ENCODE peak calls at places on chromosomes 4 and X, in four cellular contexts. M is epithelial cell of esophagus, N is A549, S is type B pancreatic cell. O is an unnamed sample.

GRCh38 chr4:127748957-127749356 is 18.8 kb downstream of the SLC25A31 start:
- DNase-seq in S (no peak), M (no peak), N (no peak), O (no peak)

GRCh38 chrX:128818690-128819089 is 704.6 kb downstream of the SMARCA1 start:
- DNase-seq in S (no peak), M (no peak), N (no peak), O (no peak)

GRCh38 chr4:123234966-123235365 is 161.6 kb upstream of the SPRY1 start:
- DNase-seq in N (no peak), M (no peak), S (no peak), O (no peak)

GRCh38 chr4:110485452-110485851 is 9.5 kb downstream of the ENPEP start:
- DNase-seq in S (no peak), M (no peak), N (no peak), O (no peak)

GRCh38 chr4:77146426-77147399 is 10.3 kb upstream of the CCNG2 start:
- DNase-seq in N (peak), M (peak), S (no peak), O (no peak)

GRCh38 chr4:165398570-165398969 is 19.8 kb downstream of the CPE start:
- DNase-seq in N (peak), M (peak), S (no peak), O (no peak)

GRCh38 chrX:119272882-119273806 is 37.1 kb downstream of the PGRMC1 start:
- DNase-seq in M (peak), S (no peak), N (no peak), O (no peak)

GRCh38 chr4:24736066-24736465 is 59.3 kb upstream of the SOD3 start:
- DNase-seq in N (peak), M (peak), S (no peak), O (no peak)

GRCh38 chr4:70958681-70959080 is 34.8 kb upstream of the DCK start:
- DNase-seq in N (no peak), S (no peak), M (no peak), O (no peak)

GRCh38 chr4:72378901-72379300 is 190.1 kb downstream of the ADAMTS3 start:
- DNase-seq in S (no peak), N (no peak), M (no peak), O (no peak)

GRCh38 chrX:21747523-21747922 is 10.4 kb downstream of the SMPX start:
- DNase-seq in M (no peak), N (no peak), S (no peak), O (no peak)

GRCh38 chr4:41438564-41438963 is 99.4 kb upstream of the LIMCH1 start:
- DNase-seq in M (peak), S (no peak), N (peak), O (no peak)

GRCh38 chr4:156654410-156654809 is 317.2 kb downstream of the PDGFC start:
- DNase-seq in S (no peak), N (no peak), M (peak), O (no peak)

GRCh38 chr4:125789018-125789417 is 474.3 kb downstream of the FAT4 start:
- DNase-seq in M (no peak), S (no peak), N (no peak), O (no peak)

GRCh38 chrX:73182502-73183114 is 32.0 kb downstream of the NAP1L2 start:
- DNase-seq in S (no peak), N (no peak), M (no peak), O (no peak)

GRCh38 chr4:142480244-142480643 is 365.9 kb downstream of the INPP4B start:
- DNase-seq in N (peak), S (no peak), M (peak), O (no peak)

GRCh38 chrX:66677430-66677829 is 38.6 kb upstream of the EDA2R start:
- DNase-seq in N (no peak), M (peak), S (no peak), O (no peak)

GRCh38 chrX:640641-641040 is 10.1 kb downstream of the SHOX start:
- DNase-seq in N (no peak), S (peak), M (no peak), O (no peak)

GRCh38 chr4:1880332-1880731 is 9.1 kb downstream of the NSD2 start:
- DNase-seq in M (no peak), S (no peak), N (no peak), O (no peak)

GRCh38 chr4:38730830-38731646 is 51.8 kb downstream of the TLR10 start:
- DNase-seq in S (peak), N (peak), M (peak), O (peak)

GRCh38 chr4:130689182-130689581 is 1593.2 kb downstream of the C4orf33 start:
- DNase-seq in M (no peak), S (no peak), N (no peak), O (no peak)

GRCh38 chrX:75154871-75155270 is 1.2 kb downstream of the ABCB7 start:
- DNase-seq in M (no peak), N (no peak), S (no peak), O (no peak)

GRCh38 chrX:77749695-77750094 is 36.3 kb downstream of the ATRX start:
- DNase-seq in N (peak), M (peak), S (no peak), O (no peak)

GRCh38 chr4:71130827-71131603 is 137.6 kb downstream of the DCK start:
- DNase-seq in N (peak), S (no peak), M (peak), O (no peak)

GRCh38 chr4:62644372-62644771 is 1444.2 kb downstream of the ADGRL3 start:
- DNase-seq in M (peak), S (no peak), N (peak), O (no peak)

GRCh38 chrX:38754102-38754790 is 47.0 kb upstream of the MID1IP1 start:
- DNase-seq in S (no peak), M (peak), N (peak), O (no peak)

GRCh38 chr4:86963697-86964096 is 28.9 kb downstream of the AFF1 start:
- DNase-seq in N (peak), S (no peak), M (peak), O (no peak)

DNA sequence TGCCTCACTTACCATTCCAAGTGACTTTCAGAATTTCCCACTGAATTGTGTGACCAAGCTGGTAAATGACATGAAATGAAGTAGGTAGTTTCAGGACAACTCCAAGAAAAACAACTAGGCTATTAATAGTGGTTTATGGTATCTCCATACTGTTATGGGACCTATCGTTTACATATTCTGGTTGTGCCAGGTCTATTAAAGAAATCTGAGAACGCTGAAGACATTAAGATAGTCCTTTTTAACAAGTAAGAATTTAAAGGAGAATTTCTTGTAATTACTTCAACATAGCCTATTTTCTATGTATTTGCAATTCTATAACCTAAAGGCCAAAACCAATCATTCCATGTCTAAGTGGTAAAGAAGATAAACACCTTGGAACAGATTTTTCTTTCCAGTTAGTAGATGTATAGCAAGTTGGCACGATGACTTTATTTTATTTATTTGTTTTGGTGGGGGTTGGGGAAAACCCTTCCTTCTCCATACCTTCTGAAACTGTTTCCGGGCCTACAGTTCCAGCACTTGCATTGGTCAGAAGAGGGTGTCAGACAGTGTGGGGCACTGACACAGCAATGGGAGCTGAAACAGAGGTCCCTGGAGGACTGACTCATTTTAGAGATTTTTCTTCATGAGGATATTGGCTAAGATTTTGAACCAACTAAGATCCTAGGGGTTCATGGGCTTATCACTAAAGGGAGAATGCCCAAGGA is 7.6 kb upstream of the DCLK2 start:
- DNase-seq in M (no peak), S (no peak), N (peak), O (no peak)
- TF ChIP-seq CTCF in M (no peak), S (no peak), N (no peak), O (no peak)

DNA sequence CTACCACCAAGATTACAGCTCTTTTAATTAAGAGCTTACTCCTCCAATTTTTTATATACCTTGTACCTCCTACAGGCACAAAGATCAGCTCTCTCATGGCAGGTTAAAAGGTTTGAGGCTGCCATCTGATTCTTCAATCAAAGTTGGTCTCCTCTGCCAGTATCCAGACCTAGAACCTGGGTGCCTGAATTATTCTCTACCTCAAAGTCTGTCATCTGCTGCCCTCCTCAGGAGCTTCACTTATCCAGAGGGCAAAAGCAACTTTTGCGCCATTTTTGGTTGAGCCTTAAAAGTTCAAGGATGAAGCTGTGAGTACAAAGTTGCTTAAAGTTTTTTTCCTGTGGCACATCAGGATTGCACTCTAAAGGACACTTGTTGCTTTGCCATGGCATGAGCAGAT is 343.7 kb upstream of the PPP1R2C start:
- DNase-seq in N (no peak), S (no peak), M (peak), O (no peak)
- TF ChIP-seq CTCF in N (no peak), S (no peak), M (peak), O (no peak)

GRCh38 chrX:25527596-25527995 is 511.8 kb upstream of the ARX start:
- DNase-seq in N (no peak), S (no peak), M (no peak), O (no peak)

GRCh38 chrX:25523574-25523973 is 507.8 kb upstream of the ARX start:
- DNase-seq in M (peak), N (peak), S (no peak), O (no peak)

GRCh38 chrX:25519258-25519657 is 503.5 kb upstream of the ARX start:
- DNase-seq in N (no peak), M (no peak), S (no peak), O (no peak)

DNA sequence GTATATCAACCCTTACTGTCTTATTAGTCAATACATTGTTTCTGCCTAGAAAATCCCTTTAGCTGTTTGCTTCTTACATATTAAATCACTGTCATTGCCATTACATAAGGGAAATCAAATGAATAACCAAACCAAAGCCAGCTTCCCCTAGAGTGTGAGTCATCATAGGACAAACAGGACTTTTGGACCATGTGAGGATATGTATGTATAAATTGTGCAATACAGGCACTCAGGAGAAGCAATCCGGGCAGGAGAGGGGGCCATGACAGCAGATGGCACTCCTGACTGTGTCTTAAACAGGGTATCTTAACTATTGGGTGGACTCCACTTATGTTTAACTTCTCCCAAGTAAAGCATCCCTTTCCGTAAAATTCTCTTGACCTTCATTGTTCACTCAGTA is 508.4 kb upstream of the ARX start:
- DNase-seq in S (no peak), N (peak), M (peak), O (no peak)
- TF ChIP-seq CTCF in S (no peak), N (no peak), M (no peak), O (no peak)

GRCh38 chr4:105451346-105451745 is 22.5 kb downstream of the PPA2 start:
- DNase-seq in N (no peak), S (no peak), M (no peak), O (no peak)

GRCh38 chr4:105455998-105456397 is 17.9 kb downstream of the PPA2 start:
- DNase-seq in M (no peak), N (no peak), S (no peak), O (no peak)

GRCh38 chr4:105455182-105455581 is 18.7 kb downstream of the PPA2 start:
- DNase-seq in M (no peak), S (no peak), N (no peak), O (no peak)

GRCh38 chr4:105457997-105458396 is 15.9 kb downstream of the PPA2 start:
- DNase-seq in N (no peak), S (no peak), M (no peak), O (no peak)

DNA sequence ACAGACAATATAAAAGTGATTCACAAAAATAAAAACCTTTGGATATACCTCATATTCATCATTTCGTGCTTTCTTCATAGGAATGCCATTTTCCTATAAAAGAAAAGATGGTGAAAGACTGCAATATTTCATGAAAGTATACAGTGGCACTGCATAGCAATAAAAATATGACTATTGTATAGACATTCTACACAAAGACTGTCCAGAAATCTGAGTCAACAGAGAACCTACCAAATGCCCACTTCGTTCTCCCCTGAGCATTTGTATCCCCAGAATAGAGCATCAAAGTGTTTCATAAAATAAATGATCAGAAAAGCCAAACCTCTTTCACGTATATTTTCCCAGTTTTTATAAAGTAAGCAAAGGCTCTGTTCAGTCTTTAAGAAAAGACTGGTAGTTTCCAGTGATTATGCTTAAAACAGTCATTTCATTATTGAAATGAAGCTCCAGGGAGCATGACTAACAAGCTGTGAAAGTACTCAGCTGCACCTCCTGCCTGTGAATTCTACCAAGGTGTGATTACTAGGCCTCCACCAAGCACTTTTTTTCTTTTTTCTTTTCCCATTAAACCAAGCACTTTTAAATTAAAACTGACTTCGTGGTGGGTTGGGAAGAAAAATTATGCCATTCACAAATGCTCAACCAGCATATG is 20.2 kb downstream of the PPA2 start:
- DNase-seq in S (no peak), N (no peak), M (peak), O (no peak)
- TF ChIP-seq CTCF in S (no peak), N (no peak), M (peak), O (no peak)

DNA sequence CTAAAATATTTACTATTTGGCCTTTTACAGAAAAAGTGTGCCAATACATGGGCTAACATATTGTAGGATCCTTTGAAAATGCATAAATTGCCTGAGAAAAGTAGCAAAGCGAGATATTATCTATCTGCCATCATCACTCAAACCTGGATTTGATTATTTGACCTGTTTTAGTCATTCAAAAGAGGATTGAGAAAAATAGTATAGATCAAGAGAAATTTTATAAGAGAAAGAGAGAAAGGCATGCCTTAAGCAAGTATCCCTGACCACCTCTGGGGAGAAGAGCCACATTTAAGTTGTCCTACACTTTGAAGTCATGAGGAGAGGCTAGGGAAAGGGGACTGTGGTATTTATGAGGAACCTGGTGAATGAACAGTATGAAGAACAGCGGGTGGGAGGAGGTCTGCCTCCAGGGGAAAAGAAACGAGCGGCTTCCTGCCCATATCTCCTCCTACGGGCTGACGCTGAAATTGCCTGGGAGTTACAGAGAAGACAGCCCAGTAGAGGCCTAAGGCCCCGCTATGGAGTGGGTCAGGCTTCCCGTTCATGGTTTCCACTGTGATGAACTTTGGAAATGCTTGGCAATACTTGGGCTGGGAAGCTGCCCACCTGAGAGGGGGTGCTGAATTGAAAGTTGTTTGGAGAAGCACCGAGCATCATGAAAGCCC is 106.8 kb upstream of the ACSL4 start:
- DNase-seq in S (no peak), N (peak), M (peak), O (no peak)
- TF ChIP-seq CTCF in S (peak), N (no peak), M (no peak), O (no peak)

DNA sequence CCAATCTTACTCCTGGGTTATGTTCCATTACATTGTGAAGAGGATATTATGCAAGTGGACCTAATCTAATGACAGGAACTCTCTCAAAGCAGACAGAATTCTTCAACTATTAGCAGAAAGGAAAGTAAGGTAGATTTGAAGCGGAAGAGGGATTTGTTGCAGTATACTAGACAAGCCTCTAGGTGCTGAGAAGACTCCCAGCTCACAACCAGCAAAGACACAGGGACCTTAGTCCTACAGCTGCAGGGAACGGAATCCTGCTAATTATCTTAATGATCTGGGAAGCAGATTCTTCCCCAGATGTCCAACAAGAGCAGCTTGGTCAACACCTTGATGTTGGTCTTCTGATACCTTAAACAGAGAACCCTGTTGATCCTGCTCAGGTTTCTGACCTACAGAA is 73.6 kb downstream of the STK32B start:
- DNase-seq in M (no peak), N (no peak), S (no peak), O (no peak)
- TF ChIP-seq CTCF in M (no peak), N (no peak), S (no peak), O (no peak)

GRCh38 chrX:50211510-50211909 is 6.9 kb downstream of the CCNB3 start:
- DNase-seq in S (no peak), M (peak), N (peak), O (no peak)
- TF ChIP-seq CTCF in S (peak), M (peak), N (peak), O (no peak)

O was measured in mesothelial cell of epicardium.